ENCODE peak calls at places on chromosomes 7 and 10, in four cellular contexts. C is Peyer's patch, Z is A549, X is cardiac muscle cell. Y is an unnamed sample.

GRCh38 chr10:58587676-58588075 is 75.0 kb downstream of the BICC1 start:
- DNase-seq in C (no peak), Z (no peak), X (no peak), Y (no peak)

GRCh38 chr10:75399461-75400162 is 2.0 kb downstream of the ZNF503 start:
- DNase-seq in C (peak), Z (peak), X (peak), Y (peak)

GRCh38 chr7:12898004-12898403 is 210.6 kb downstream of the ARL4A start:
- DNase-seq in C (no peak), Z (no peak), X (no peak), Y (no peak)

GRCh38 chr7:158029431-158029938 is 558.1 kb downstream of the PTPRN2 start:
- DNase-seq in C (no peak), Z (no peak), X (no peak), Y (no peak)

GRCh38 chr7:7566651-7567611 is at the start of gene MIOS:
- DNase-seq in C (peak), Z (peak), X (peak), Y (peak)

GRCh38 chr10:43619368-43619767 is 13.1 kb downstream of the ZNF485 start:
- DNase-seq in C (no peak), Z (no peak), X (no peak), Y (no peak)

GRCh38 chr10:14184841-14185500 is 145.8 kb downstream of the FRMD4A start:
- DNase-seq in C (no peak), Z (no peak), X (peak), Y (peak)

GRCh38 chr10:17001961-17002749 is 127.5 kb downstream of the CUBN start:
- DNase-seq in C (no peak), Z (no peak), X (peak), Y (no peak)

GRCh38 chr10:110479710-110480109 is 18.0 kb upstream of the DUSP5 start:
- DNase-seq in C (no peak), Z (no peak), X (no peak), Y (no peak)

GRCh38 chr10:101839421-101840063 is 4.1 kb downstream of the KCNIP2 start:
- DNase-seq in C (peak), Z (no peak), X (peak), Y (peak)

GRCh38 chr10:93600446-93600860 is 582 bp downstream of the RBP4 start:
- DNase-seq in C (no peak), Z (no peak), X (no peak), Y (no peak)

GRCh38 chr7:141593134-141593533 is 41.9 kb downstream of the AGK start:
- DNase-seq in C (no peak), Z (peak), X (peak), Y (no peak)

GRCh38 chr10:132104062-132104461 is 38.3 kb downstream of the JAKMIP3 start:
- DNase-seq in C (peak), Z (no peak), X (no peak), Y (no peak)

GRCh38 chr7:3533040-3533439 is 232.0 kb downstream of the SDK1 start:
- DNase-seq in C (no peak), Z (no peak), X (no peak), Y (no peak)

GRCh38 chr7:1666251-1666778 is 3.8 kb upstream of the ELFN1 start:
- DNase-seq in C (peak), Z (peak), X (no peak), Y (no peak)

GRCh38 chr7:32357535-32358277 is 132.5 kb downstream of the LSM5 start:
- DNase-seq in C (no peak), Z (peak), X (no peak), Y (peak)

GRCh38 chr10:118349235-118349634 is 7.1 kb upstream of the FAM204A start:
- DNase-seq in C (no peak), Z (no peak), X (no peak), Y (no peak)

GRCh38 chr7:101138149-101138870 is 11.4 kb downstream of the SERPINE1 start:
- DNase-seq in C (peak), Z (peak), X (peak), Y (peak)

GRCh38 chr7:77335581-77335980 is 80.6 kb downstream of the GSAP start:
- DNase-seq in C (no peak), Z (no peak), X (no peak), Y (no peak)

GRCh38 chr10:79078367-79079073 is 9.8 kb downstream of the ZMIZ1 start:
- DNase-seq in C (no peak), Z (no peak), X (no peak), Y (no peak)

GRCh38 chr10:33293081-33293480 is 41.4 kb downstream of the NRP1 start:
- DNase-seq in C (no peak), Z (no peak), X (no peak), Y (no peak)

GRCh38 chr7:38034062-38034907 is 113.8 kb downstream of the EPDR1 start:
- DNase-seq in C (no peak), Z (no peak), X (no peak), Y (no peak)

GRCh38 chr7:52168085-52168484 is 851.5 kb upstream of the COBL start:
- DNase-seq in C (no peak), Z (peak), X (no peak), Y (no peak)
- TF ChIP-seq CTCF in C (no peak), Z (no peak), X (no peak), Y (no peak)

DNA sequence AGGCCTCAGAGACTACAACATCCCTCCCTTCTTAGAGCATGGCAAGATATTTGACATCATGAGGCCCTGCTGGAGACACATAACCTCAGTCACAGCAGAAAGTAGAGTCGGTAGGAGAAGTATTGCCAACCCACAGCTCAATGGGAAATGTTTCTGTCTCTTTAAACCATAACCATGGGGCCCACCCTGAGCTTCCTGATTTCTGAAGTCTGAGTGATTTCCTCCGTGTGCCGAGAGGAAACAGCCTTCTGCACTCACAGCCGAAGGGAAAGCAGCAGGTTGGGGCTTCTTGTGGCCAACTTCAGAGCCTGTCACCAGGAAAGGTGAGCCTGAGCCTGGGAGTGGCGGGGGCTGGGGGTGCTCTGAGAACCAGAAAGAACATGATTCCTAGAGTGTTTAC is at the start of gene GIMAP1:
- DNase-seq in C (no peak), Z (no peak), X (no peak), Y (no peak)
- H3K27ac ChIP-seq in C (peak), Z (no peak), X (no peak), Y (no peak)

DNA sequence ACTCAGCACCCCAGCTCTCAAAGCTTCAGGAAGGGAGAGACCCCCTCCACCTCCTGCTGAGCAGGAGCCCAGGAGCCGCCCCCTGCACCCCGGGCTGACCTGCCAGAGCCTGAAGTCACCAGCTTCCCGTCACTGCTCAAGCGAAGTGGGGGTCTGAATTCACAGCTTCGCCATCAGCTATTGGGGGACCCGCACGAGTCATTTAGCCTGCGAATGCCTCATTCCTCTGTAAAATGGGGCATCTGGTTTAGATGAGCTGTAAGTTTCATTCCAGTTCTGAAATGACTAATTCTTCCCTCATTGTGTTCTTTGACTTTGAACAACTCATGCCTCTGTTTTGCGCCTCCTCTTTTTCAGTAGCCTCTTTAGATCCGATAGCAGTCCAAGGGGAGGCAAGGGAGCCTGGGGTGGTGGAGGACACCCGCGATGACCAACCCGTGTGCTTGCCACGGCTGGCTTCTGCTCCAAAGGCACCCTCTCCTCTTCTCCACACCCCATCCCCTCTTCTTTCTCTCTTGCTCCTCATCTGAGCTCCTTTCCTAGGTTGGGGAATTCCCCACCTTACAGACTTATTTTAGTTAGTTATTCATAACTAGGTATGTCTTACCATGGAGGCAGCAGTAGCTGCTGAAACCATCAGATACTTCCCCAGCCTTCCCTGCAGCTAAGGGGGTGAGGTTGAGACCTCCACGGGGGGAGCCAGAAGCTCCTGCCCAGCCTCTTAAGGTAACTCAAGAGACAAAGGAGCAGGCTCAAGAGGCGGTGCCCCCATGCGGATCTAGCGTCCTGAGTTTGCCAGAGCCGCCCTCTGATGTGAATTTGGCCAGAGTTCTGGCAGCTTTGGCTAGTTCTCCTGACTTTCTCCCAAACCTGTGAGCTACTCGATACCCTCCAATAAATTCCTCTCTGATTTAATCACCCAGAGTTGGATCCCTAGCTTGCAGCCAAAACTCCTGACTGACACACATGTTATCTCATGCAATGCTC is 47.7 kb downstream of the RBM17 start:
- DNase-seq in C (peak), Z (no peak), X (peak), Y (peak)
- TF ChIP-seq CTCF in C (no peak), Z (no peak), X (peak), Y (no peak)

GRCh38 chr7:107971613-107972012 is 31.3 kb downstream of the LAMB1 start:
- DNase-seq in C (no peak), Z (no peak), X (peak), Y (no peak)
- H3K27ac ChIP-seq in C (peak), Z (peak), X (no peak), Y (peak)